ENCODE peak calls at places on chromosome 6, in six cellular contexts. W, J, K, O, F and Y are unnamed samples.

GRCh38 chr6:29887330-29887818 is 55.0 kb upstream of the HLA-A start:
- DNase-seq in W (no peak), J (peak; percentile 58), K (peak; percentile 66), O (peak; percentile 67), F (no peak), Y (peak; percentile 77)

GRCh38 chr6:81562169-81562568 is 190.3 kb downstream of the TENT5A start:
- DNase-seq in W (peak; percentile 23), J (peak; percentile 71), K (no peak), O (no peak), F (no peak), Y (peak; percentile 40)

GRCh38 chr6:4405609-4406212 is 270.3 kb upstream of the ECI2 start:
- DNase-seq in W (no peak), J (no peak), K (peak; percentile 57), O (peak; percentile 19), F (no peak), Y (no peak)

GRCh38 chr6:125749864-125750691 is 646 bp downstream of the HEY2 start:
- DNase-seq in W (no peak), J (no peak), K (peak; percentile 63), O (peak; percentile 48), F (peak; percentile 27), Y (peak; percentile 20)

GRCh38 chr6:44489912-44490604 is 102.6 kb downstream of the CDC5L start:
- DNase-seq in W (peak; percentile 90), J (peak; percentile 68), K (no peak), O (no peak), F (no peak), Y (no peak)

GRCh38 chr6:5990776-5991175 is 15.9 kb downstream of the NRN1 start:
- DNase-seq in W (no peak), J (no peak), K (no peak), O (no peak), F (no peak), Y (no peak)

GRCh38 chr6:87730310-87730709 is 28.3 kb upstream of the AKIRIN2 start:
- DNase-seq in W (no peak), J (peak; percentile 34), K (peak; percentile 92), O (no peak), F (no peak), Y (peak; percentile 62)

GRCh38 chr6:31815025-31815838 is at the start of the genes HSPA1A and HSPA1L:
- DNase-seq in W (peak; percentile 90), J (peak; percentile 94), K (peak; percentile 98), O (peak; percentile 98), F (no peak), Y (peak; percentile 97)

GRCh38 chr6:130513770-130514169 is 148.0 kb downstream of the TMEM200A start:
- DNase-seq in W (peak; percentile 77), J (no peak), K (no peak), O (no peak), F (peak; percentile 71), Y (peak; percentile 35)

GRCh38 chr6:105733556-105734162 is 330.8 kb upstream of the PREP start:
- DNase-seq in W (peak; percentile 24), J (peak; percentile 43), K (no peak), O (peak; percentile 79), F (peak; percentile 73), Y (no peak)

GRCh38 chr6:6039946-6040509 is 33.3 kb upstream of the NRN1 start:
- DNase-seq in W (no peak), J (no peak), K (no peak), O (no peak), F (no peak), Y (no peak)

GRCh38 chr6:27770724-27771123 is 141.5 kb downstream of the OR2B2 start:
- DNase-seq in W (no peak), J (no peak), K (no peak), O (peak; percentile 95), F (no peak), Y (no peak)

GRCh38 chr6:113362542-113363430 is 494.4 kb upstream of the MARCKS start:
- DNase-seq in W (no peak), J (no peak), K (no peak), O (peak; percentile 21), F (no peak), Y (no peak)

GRCh38 chr6:39568896-39569295 is 156.3 kb downstream of the KIF6 start:
- DNase-seq in W (peak; percentile 4), J (no peak), K (no peak), O (no peak), F (no peak), Y (no peak)

GRCh38 chr6:134314236-134314821 is 3.6 kb downstream of the SGK1 start:
- DNase-seq in W (no peak), J (no peak), K (no peak), O (no peak), F (no peak), Y (no peak)

GRCh38 chr6:56802570-56802969 is 152.3 kb upstream of the BEND6 start:
- DNase-seq in W (peak; percentile 76), J (no peak), K (no peak), O (no peak), F (no peak), Y (peak; percentile 22)

GRCh38 chr6:22113046-22113766 is 183.6 kb downstream of the PRL start:
- DNase-seq in W (peak; percentile 82), J (peak; percentile 44), K (no peak), O (no peak), F (no peak), Y (no peak)

GRCh38 chr6:121780325-121781313 is 345.2 kb downstream of the GJA1 start:
- DNase-seq in W (no peak), J (peak; percentile 12), K (peak; percentile 95), O (no peak), F (no peak), Y (peak; percentile 22)

GRCh38 chr6:27726620-27727023 is 185.6 kb downstream of the OR2B2 start:
- DNase-seq in W (no peak), J (no peak), K (no peak), O (peak; percentile 73), F (no peak), Y (no peak)

GRCh38 chr6:73451166-73452106 is 661 bp downstream of the CGAS start:
- DNase-seq in W (no peak), J (peak; percentile 17), K (peak; percentile 59), O (peak; percentile 70), F (peak; percentile 29), Y (peak; percentile 44)

GRCh38 chr6:106772270-106773142 is 143.1 kb downstream of the QRSL1 start:
- DNase-seq in W (no peak), J (no peak), K (no peak), O (no peak), F (no peak), Y (no peak)

GRCh38 chr6:42441059-42441471 is 10.7 kb downstream of the TRERF1 start:
- DNase-seq in W (no peak), J (peak; percentile 67), K (no peak), O (no peak), F (no peak), Y (no peak)

GRCh38 chr6:48671506-48671905 is 560.5 kb upstream of the PTCHD4 start:
- DNase-seq in W (no peak), J (no peak), K (no peak), O (no peak), F (no peak), Y (no peak)

DNA sequence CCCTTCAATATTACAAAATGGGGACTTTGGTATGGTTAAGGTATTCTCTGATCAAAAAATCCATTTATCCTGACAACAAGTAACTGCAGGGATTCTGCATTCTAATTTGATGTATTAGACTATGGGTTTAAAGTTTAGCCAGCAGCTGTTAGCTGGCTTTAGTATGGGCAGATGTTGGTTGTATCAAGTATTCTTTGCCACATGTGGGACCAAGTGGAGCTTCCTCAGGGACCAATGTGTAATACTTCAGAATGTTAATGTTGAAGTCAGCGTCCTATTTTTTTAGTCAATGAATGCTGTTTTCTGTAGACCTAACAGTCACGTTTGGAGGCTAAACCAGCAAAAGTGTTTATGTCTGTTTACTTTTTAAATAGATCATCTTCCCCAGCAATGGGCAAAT is 41.4 kb downstream of the MOXD1 start:
- DNase-seq in W (no peak), J (no peak), K (no peak), O (no peak), F (no peak), Y (no peak)
- H3K4me1 ChIP-seq in W (peaks cover 18% of the 10 kb centered on the region), J (no peaks in the 10 kb centered on the region), K (no peaks in the 10 kb centered on the region), O (no peaks in the 10 kb centered on the region), F (peaks cover 38% of the 10 kb centered on the region), Y (no peaks in the 10 kb centered on the region)

GRCh38 chr6:90397929-90398674 is 101.5 kb upstream of the BACH2 start:
- DNase-seq in W (no peak), J (peak; percentile 59), K (no peak), O (no peak), F (no peak), Y (no peak)

GRCh38 chr6:90401933-90402830 is 105.5 kb upstream of the BACH2 start:
- DNase-seq in W (no peak), J (no peak), K (no peak), O (no peak), F (peak; percentile 27), Y (no peak)

GRCh38 chr6:90402831-90403192 is 106.2 kb upstream of the BACH2 start:
- DNase-seq in W (no peak), J (no peak), K (no peak), O (no peak), F (no peak), Y (no peak)

GRCh38 chr6:90397047-90397446 is 100.4 kb upstream of the BACH2 start:
- DNase-seq in W (no peak), J (no peak), K (no peak), O (no peak), F (no peak), Y (no peak)

DNA sequence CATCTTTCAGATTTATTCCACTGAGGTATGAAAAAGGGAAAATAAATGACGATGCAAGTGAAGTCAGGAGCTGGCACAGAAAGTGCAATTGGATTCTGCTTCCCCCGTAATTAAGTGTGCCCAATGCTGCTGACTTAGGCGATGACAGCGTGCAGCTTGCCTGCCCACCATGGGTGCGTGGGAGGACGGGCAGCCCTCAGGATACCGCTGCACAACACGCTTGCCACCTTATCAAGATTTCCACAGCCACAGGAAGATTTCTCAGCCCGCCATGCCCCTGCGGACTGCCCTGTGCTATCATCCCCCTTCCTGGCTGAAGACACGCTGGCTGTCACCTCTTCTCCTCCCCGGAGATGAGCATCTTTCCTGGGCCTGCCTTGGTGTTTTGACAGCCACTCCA is 103.3 kb upstream of the BACH2 start:
- DNase-seq in W (no peak), J (no peak), K (no peak), O (no peak), F (no peak), Y (no peak)
- H3K4me1 ChIP-seq in W (peaks cover 27% of the 10 kb centered on the region), J (peaks cover 6% of the 10 kb centered on the region), K (no peaks in the 10 kb centered on the region), O (peaks cover 12% of the 10 kb centered on the region), F (peaks cover 26% of the 10 kb centered on the region), Y (no peaks in the 10 kb centered on the region)

GRCh38 chr6:143544019-143544681 is 32.6 kb upstream of the FUCA2 start:
- DNase-seq in W (no peak), J (no peak), K (no peak), O (peak; percentile 28), F (no peak), Y (no peak)
- H3K4me1 ChIP-seq in W (no peaks in the 10 kb centered on the region), J (peaks cover 35% of the 10 kb centered on the region), K (no peaks in the 10 kb centered on the region), O (peaks cover 7% of the 10 kb centered on the region), F (no peaks in the 10 kb centered on the region), Y (peaks cover 3% of the 10 kb centered on the region)

DNA sequence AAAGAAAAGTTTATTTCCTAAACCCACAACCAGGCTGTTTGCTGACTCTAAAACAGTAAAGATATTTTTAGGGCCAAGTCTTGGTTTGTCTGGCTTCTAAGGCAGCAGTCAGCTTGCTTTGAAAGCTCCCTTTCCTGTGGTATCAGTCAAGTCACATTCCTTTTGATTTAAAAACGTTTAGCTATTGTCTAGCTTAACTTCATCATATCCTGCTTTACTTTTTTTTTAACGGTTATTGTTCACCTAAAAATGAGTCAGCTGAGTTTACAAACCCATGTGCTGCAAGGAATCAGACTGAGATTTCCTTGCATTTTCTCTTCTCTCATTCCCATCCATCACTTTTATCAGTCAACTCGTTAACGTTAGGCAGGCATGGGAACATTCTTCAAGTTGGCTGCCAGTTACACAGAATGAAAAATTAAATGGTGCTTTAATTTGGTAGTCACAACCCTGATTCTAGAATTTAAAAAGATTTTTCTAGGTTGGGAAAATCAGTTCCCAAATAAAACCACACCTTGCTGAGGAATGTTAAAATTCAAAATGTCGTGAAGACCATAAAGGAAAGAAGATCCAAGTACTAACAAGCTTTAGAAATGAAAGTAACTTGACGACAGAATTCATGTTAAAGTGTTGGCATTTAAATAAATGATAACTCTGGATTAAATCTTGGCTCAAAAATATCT is 45.9 kb downstream of the ELOVL5 start:
- DNase-seq in W (peak; percentile 85), J (no peak), K (no peak), O (peak; percentile 25), F (no peak), Y (no peak)
- H3K4me1 ChIP-seq in W (peaks cover 43% of the 10 kb centered on the region), J (peaks cover 26% of the 10 kb centered on the region), K (peaks cover 23% of the 10 kb centered on the region), O (peaks cover 30% of the 10 kb centered on the region), F (peaks cover 32% of the 10 kb centered on the region), Y (peaks cover 3% of the 10 kb centered on the region)